ENCODE peak calls at places on chromosomes 12 and 14, in six cellular contexts. One of them, this sample, is unnamed.

GRCh38 chr14:54652188-54652889 is 85.4 kb downstream of the SAMD4A start:
- DNase-seq in foreskin fibroblast: peak
- DNase-seq in substantia nigra: no peak
- DNase-seq in body of pancreas: peak
- DNase-seq in stimulated activated CD4-positive, alpha-beta T cell treated with anti-CD3 and anti-CD28 coated beads, Interleukin-2, amount 100 ng/mL, for 4 hours: no peak
- DNase-seq in cardiac muscle cell: peak
- DNase-seq in this sample: no peak

GRCh38 chr14:91751719-91752118 is 19.8 kb upstream of the CATSPERB start:
- DNase-seq in substantia nigra: no peak
- DNase-seq in cardiac muscle cell: no peak
- DNase-seq in stimulated activated CD4-positive, alpha-beta T cell treated with anti-CD3 and anti-CD28 coated beads, Interleukin-2, amount 100 ng/mL, for 4 hours: no peak
- DNase-seq in body of pancreas: no peak
- DNase-seq in foreskin fibroblast: no peak
- DNase-seq in this sample: no peak

GRCh38 chr12:53806689-53807088 is 54.9 kb upstream of the CISTR start:
- DNase-seq in foreskin fibroblast: peak
- DNase-seq in cardiac muscle cell: no peak
- DNase-seq in stimulated activated CD4-positive, alpha-beta T cell treated with anti-CD3 and anti-CD28 coated beads, Interleukin-2, amount 100 ng/mL, for 4 hours: no peak
- DNase-seq in body of pancreas: no peak
- DNase-seq in substantia nigra: no peak
- DNase-seq in this sample: no peak

GRCh38 chr14:77892381-77892871 is 92.5 kb downstream of the ADCK1 start:
- DNase-seq in substantia nigra: no peak
- DNase-seq in cardiac muscle cell: no peak
- DNase-seq in body of pancreas: peak
- DNase-seq in stimulated activated CD4-positive, alpha-beta T cell treated with anti-CD3 and anti-CD28 coated beads, Interleukin-2, amount 100 ng/mL, for 4 hours: no peak
- DNase-seq in foreskin fibroblast: no peak
- DNase-seq in this sample: no peak

GRCh38 chr14:78130356-78130755 is 39.8 kb upstream of the NRXN3 start:
- DNase-seq in cardiac muscle cell: no peak
- DNase-seq in substantia nigra: no peak
- DNase-seq in foreskin fibroblast: no peak
- DNase-seq in body of pancreas: no peak
- DNase-seq in stimulated activated CD4-positive, alpha-beta T cell treated with anti-CD3 and anti-CD28 coated beads, Interleukin-2, amount 100 ng/mL, for 4 hours: no peak
- DNase-seq in this sample: no peak

GRCh38 chr14:95993768-95994592 is 45.2 kb upstream of the C14orf132 start:
- DNase-seq in cardiac muscle cell: peak
- DNase-seq in substantia nigra: peak
- DNase-seq in foreskin fibroblast: peak
- DNase-seq in body of pancreas: peak
- DNase-seq in stimulated activated CD4-positive, alpha-beta T cell treated with anti-CD3 and anti-CD28 coated beads, Interleukin-2, amount 100 ng/mL, for 4 hours: peak
- DNase-seq in this sample: peak

GRCh38 chr12:92596388-92596787 is 106.4 kb upstream of the PLEKHG7 start:
- DNase-seq in stimulated activated CD4-positive, alpha-beta T cell treated with anti-CD3 and anti-CD28 coated beads, Interleukin-2, amount 100 ng/mL, for 4 hours: no peak
- DNase-seq in foreskin fibroblast: peak
- DNase-seq in body of pancreas: no peak
- DNase-seq in substantia nigra: no peak
- DNase-seq in cardiac muscle cell: no peak
- DNase-seq in this sample: no peak

GRCh38 chr12:32273712-32274111 is 125.6 kb upstream of the FGD4 start:
- DNase-seq in foreskin fibroblast: no peak
- DNase-seq in cardiac muscle cell: peak
- DNase-seq in substantia nigra: no peak
- DNase-seq in body of pancreas: no peak
- DNase-seq in stimulated activated CD4-positive, alpha-beta T cell treated with anti-CD3 and anti-CD28 coated beads, Interleukin-2, amount 100 ng/mL, for 4 hours: peak
- DNase-seq in this sample: peak

GRCh38 chr14:22994762-22995275 is 12.5 kb upstream of the AJUBA start:
- DNase-seq in substantia nigra: no peak
- DNase-seq in foreskin fibroblast: no peak
- DNase-seq in stimulated activated CD4-positive, alpha-beta T cell treated with anti-CD3 and anti-CD28 coated beads, Interleukin-2, amount 100 ng/mL, for 4 hours: no peak
- DNase-seq in body of pancreas: peak
- DNase-seq in cardiac muscle cell: peak
- DNase-seq in this sample: no peak

GRCh38 chr14:78709795-78710569 is 539.8 kb downstream of the NRXN3 start:
- DNase-seq in stimulated activated CD4-positive, alpha-beta T cell treated with anti-CD3 and anti-CD28 coated beads, Interleukin-2, amount 100 ng/mL, for 4 hours: no peak
- DNase-seq in substantia nigra: no peak
- DNase-seq in body of pancreas: no peak
- DNase-seq in foreskin fibroblast: no peak
- DNase-seq in cardiac muscle cell: no peak
- DNase-seq in this sample: no peak

GRCh38 chr12:106953352-106954260 is 2.1 kb upstream of the TMEM263 start:
- DNase-seq in body of pancreas: no peak
- DNase-seq in foreskin fibroblast: no peak
- DNase-seq in cardiac muscle cell: no peak
- DNase-seq in stimulated activated CD4-positive, alpha-beta T cell treated with anti-CD3 and anti-CD28 coated beads, Interleukin-2, amount 100 ng/mL, for 4 hours: no peak
- DNase-seq in substantia nigra: no peak
- DNase-seq in this sample: no peak

GRCh38 chr12:53989227-53990113 is 4.5 kb downstream of the HOXC10 start:
- DNase-seq in body of pancreas: no peak
- DNase-seq in cardiac muscle cell: peak
- DNase-seq in substantia nigra: no peak
- DNase-seq in foreskin fibroblast: peak
- DNase-seq in stimulated activated CD4-positive, alpha-beta T cell treated with anti-CD3 and anti-CD28 coated beads, Interleukin-2, amount 100 ng/mL, for 4 hours: no peak
- DNase-seq in this sample: no peak

GRCh38 chr12:6614513-6615177 is 7.5 kb upstream of the CHD4 start:
- DNase-seq in cardiac muscle cell: no peak
- DNase-seq in stimulated activated CD4-positive, alpha-beta T cell treated with anti-CD3 and anti-CD28 coated beads, Interleukin-2, amount 100 ng/mL, for 4 hours: no peak
- DNase-seq in substantia nigra: no peak
- DNase-seq in body of pancreas: no peak
- DNase-seq in foreskin fibroblast: no peak
- DNase-seq in this sample: no peak

GRCh38 chr14:72824051-72824450 is 69.8 kb downstream of the DPF3 start:
- DNase-seq in foreskin fibroblast: no peak
- DNase-seq in body of pancreas: no peak
- DNase-seq in stimulated activated CD4-positive, alpha-beta T cell treated with anti-CD3 and anti-CD28 coated beads, Interleukin-2, amount 100 ng/mL, for 4 hours: no peak
- DNase-seq in cardiac muscle cell: no peak
- DNase-seq in substantia nigra: no peak
- DNase-seq in this sample: no peak

GRCh38 chr12:50302686-50303085 is 19.4 kb upstream of the LIMA1 start:
- DNase-seq in stimulated activated CD4-positive, alpha-beta T cell treated with anti-CD3 and anti-CD28 coated beads, Interleukin-2, amount 100 ng/mL, for 4 hours: no peak
- DNase-seq in cardiac muscle cell: no peak
- DNase-seq in foreskin fibroblast: peak
- DNase-seq in substantia nigra: no peak
- DNase-seq in body of pancreas: no peak
- DNase-seq in this sample: no peak

GRCh38 chr12:16726879-16727278 is 120.9 kb upstream of the LMO3 start:
- DNase-seq in stimulated activated CD4-positive, alpha-beta T cell treated with anti-CD3 and anti-CD28 coated beads, Interleukin-2, amount 100 ng/mL, for 4 hours: no peak
- DNase-seq in cardiac muscle cell: no peak
- DNase-seq in foreskin fibroblast: no peak
- DNase-seq in substantia nigra: no peak
- DNase-seq in body of pancreas: no peak
- DNase-seq in this sample: no peak

GRCh38 chr14:105857816-105858675 is 331.7 kb downstream of the TMEM121 start:
- DNase-seq in foreskin fibroblast: no peak
- DNase-seq in cardiac muscle cell: no peak
- DNase-seq in body of pancreas: no peak
- DNase-seq in substantia nigra: no peak
- DNase-seq in stimulated activated CD4-positive, alpha-beta T cell treated with anti-CD3 and anti-CD28 coated beads, Interleukin-2, amount 100 ng/mL, for 4 hours: no peak
- DNase-seq in this sample: no peak

GRCh38 chr12:124500232-124501079 is 67.0 kb downstream of the NCOR2 start:
- DNase-seq in body of pancreas: peak
- DNase-seq in stimulated activated CD4-positive, alpha-beta T cell treated with anti-CD3 and anti-CD28 coated beads, Interleukin-2, amount 100 ng/mL, for 4 hours: no peak
- DNase-seq in foreskin fibroblast: no peak
- DNase-seq in substantia nigra: no peak
- DNase-seq in cardiac muscle cell: peak
- DNase-seq in this sample: no peak

GRCh38 chr12:1553987-1554982 is 40.1 kb downstream of the FBXL14 start:
- DNase-seq in stimulated activated CD4-positive, alpha-beta T cell treated with anti-CD3 and anti-CD28 coated beads, Interleukin-2, amount 100 ng/mL, for 4 hours: no peak
- DNase-seq in foreskin fibroblast: no peak
- DNase-seq in cardiac muscle cell: no peak
- DNase-seq in body of pancreas: no peak
- DNase-seq in substantia nigra: no peak
- DNase-seq in this sample: no peak

GRCh38 chr12:49539406-49540228 is 787 bp downstream of the KCNH3 start:
- DNase-seq in foreskin fibroblast: no peak
- DNase-seq in substantia nigra: no peak
- DNase-seq in body of pancreas: no peak
- DNase-seq in stimulated activated CD4-positive, alpha-beta T cell treated with anti-CD3 and anti-CD28 coated beads, Interleukin-2, amount 100 ng/mL, for 4 hours: no peak
- DNase-seq in cardiac muscle cell: no peak
- DNase-seq in this sample: no peak

GRCh38 chr14:90897022-90897421 is 80.8 kb upstream of the TTC7B start:
- DNase-seq in substantia nigra: no peak
- DNase-seq in stimulated activated CD4-positive, alpha-beta T cell treated with anti-CD3 and anti-CD28 coated beads, Interleukin-2, amount 100 ng/mL, for 4 hours: no peak
- DNase-seq in body of pancreas: no peak
- DNase-seq in foreskin fibroblast: no peak
- DNase-seq in cardiac muscle cell: no peak
- DNase-seq in this sample: no peak

GRCh38 chr12:1769809-1770494 is 50.4 kb upstream of the LRTM2 start:
- DNase-seq in cardiac muscle cell: no peak
- DNase-seq in foreskin fibroblast: no peak
- DNase-seq in stimulated activated CD4-positive, alpha-beta T cell treated with anti-CD3 and anti-CD28 coated beads, Interleukin-2, amount 100 ng/mL, for 4 hours: no peak
- DNase-seq in substantia nigra: no peak
- DNase-seq in body of pancreas: no peak
- DNase-seq in this sample: no peak

GRCh38 chr12:116592116-116592637 is 33.0 kb downstream of the MAP1LC3B2 start:
- DNase-seq in substantia nigra: peak
- DNase-seq in stimulated activated CD4-positive, alpha-beta T cell treated with anti-CD3 and anti-CD28 coated beads, Interleukin-2, amount 100 ng/mL, for 4 hours: no peak
- DNase-seq in foreskin fibroblast: no peak
- DNase-seq in body of pancreas: peak
- DNase-seq in cardiac muscle cell: no peak
- DNase-seq in this sample: no peak

GRCh38 chr14:63404906-63405305 is 86.2 kb upstream of the GPHB5 start:
- DNase-seq in foreskin fibroblast: no peak
- DNase-seq in stimulated activated CD4-positive, alpha-beta T cell treated with anti-CD3 and anti-CD28 coated beads, Interleukin-2, amount 100 ng/mL, for 4 hours: no peak
- DNase-seq in body of pancreas: no peak
- DNase-seq in cardiac muscle cell: no peak
- DNase-seq in substantia nigra: no peak
- DNase-seq in this sample: no peak

This sample was measured in activated T-cell treated with anti-CD3 and anti-CD28 coated beads for 4 hours.